ENCODE peak calls at places on chromosomes 12 and 14, in four cellular contexts. N is sigmoid colon, Y is breast epithelium, E is right lobe of liver. H is an unnamed sample.
A peak's percentile ranks its signal among the peaks of the same experiment; 100 is the strongest.

GRCh38 chr14:87492556-87492955 is 500.4 kb downstream of the GALC start:
- DNase-seq in E (no peak), Y (no peak), N (no peak), H (no peak)

GRCh38 chr12:76069339-76069738 is 15.1 kb downstream of the NAP1L1 start:
- DNase-seq in Y (no peak), E (no peak), N (no peak), H (no peak)

GRCh38 chr14:104202259-104203070 is 64.1 kb downstream of the KIF26A start:
- DNase-seq in N (no peak), E (no peak), Y (no peak), H (peak; percentile 75)

GRCh38 chr12:132560831-132561783 is 49.3 kb downstream of the LRCOL1 start:
- DNase-seq in Y (no peak), N (no peak), E (no peak), H (no peak)

GRCh38 chr14:31292962-31293616 is 85.5 kb upstream of the HECTD1 start:
- DNase-seq in Y (no peak), E (no peak), N (no peak), H (no peak)

GRCh38 chr12:15168279-15168678 is 52.9 kb downstream of the RERG start:
- DNase-seq in E (no peak), N (no peak), Y (no peak), H (no peak)

GRCh38 chr14:25220514-25220913 is 170.6 kb upstream of the STXBP6 start:
- DNase-seq in E (no peak), N (no peak), Y (no peak), H (no peak)

GRCh38 chr12:106840217-106840616 is 65.7 kb downstream of the RIC8B start:
- DNase-seq in Y (no peak), N (no peak), E (no peak), H (no peak)

GRCh38 chr12:84463756-84464495 is 448.7 kb downstream of the SLC6A15 start:
- DNase-seq in E (no peak), Y (no peak), N (no peak), H (no peak)

GRCh38 chr14:54086780-54087179 is 130.2 kb upstream of the BMP4 start:
- DNase-seq in Y (no peak), N (peak; percentile 80), E (no peak), H (no peak)

GRCh38 chr14:50778757-50779483 is 52.0 kb downstream of the NIN start:
- DNase-seq in E (no peak), Y (no peak), N (no peak), H (no peak)

GRCh38 chr12:60014441-60014840 is 418.6 kb downstream of the SLC16A7 start:
- DNase-seq in N (no peak), E (no peak), Y (no peak), H (no peak)

GRCh38 chr14:64706119-64706465 is 1.9 kb downstream of the PLEKHG3 start:
- DNase-seq in N (peak; percentile 62), E (no peak), Y (no peak), H (no peak)

GRCh38 chr12:5718073-5718472 is 227.0 kb downstream of the ANO2 start:
- DNase-seq in N (no peak), Y (no peak), E (no peak), H (no peak)

GRCh38 chr12:130080205-130080604 is 82.1 kb upstream of the FZD10 start:
- DNase-seq in N (no peak), E (no peak), Y (no peak), H (no peak)

GRCh38 chr12:45168976-45169375 is 46.9 kb upstream of the ANO6 start:
- DNase-seq in Y (no peak), N (no peak), E (no peak), H (no peak)

GRCh38 chr14:59107819-59108218 is 80.6 kb upstream of the DAAM1 start:
- DNase-seq in Y (no peak), N (no peak), E (no peak), H (no peak)

GRCh38 chr12:26614217-26614616 is 218.8 kb downstream of the ITPR2 start:
- DNase-seq in N (no peak), Y (no peak), E (no peak), H (no peak)

GRCh38 chr12:110104188-110104969 is 19.8 kb upstream of the IFT81 start:
- DNase-seq in N (peak; percentile 66), E (no peak), Y (no peak), H (no peak)

GRCh38 chr12:95637010-95637409 is 85.7 kb upstream of the USP44 start:
- DNase-seq in N (no peak), E (no peak), Y (no peak), H (no peak)

GRCh38 chr12:99758997-99759396 is 111.4 kb downstream of the GARIN6 start:
- DNase-seq in E (no peak), N (no peak), Y (no peak), H (no peak)

GRCh38 chr14:95518045-95518751 is 1.7 kb upstream of the SYNE3 start:
- DNase-seq in E (no peak), N (no peak), Y (no peak), H (no peak)

GRCh38 chr12:127729381-127729780 is 537.6 kb upstream of the TMEM132C start:
- DNase-seq in Y (no peak), N (no peak), E (no peak), H (no peak)

GRCh38 chr12:46752396-46752795 is 73.4 kb downstream of the SLC38A4 start:
- DNase-seq in E (no peak), Y (no peak), N (no peak), H (no peak)

GRCh38 chr12:55703976-55704761 is 3.5 kb downstream of the ITGA7 start:
- DNase-seq in N (peak; percentile 72), Y (no peak), E (no peak), H (no peak)

GRCh38 chr14:54493293-54493692 is 4.5 kb upstream of the GMFB start:
- DNase-seq in Y (no peak), E (no peak), N (no peak), H (no peak)

GRCh38 chr12:104372048-104372720 is 68.6 kb downstream of the EID3 start:
- DNase-seq in Y (no peak), N (no peak), E (no peak), H (no peak)

GRCh38 chr12:105482976-105483375 is 152.5 kb downstream of the C12orf75 start:
- DNase-seq in E (no peak), Y (no peak), N (no peak), H (no peak)

DNA sequence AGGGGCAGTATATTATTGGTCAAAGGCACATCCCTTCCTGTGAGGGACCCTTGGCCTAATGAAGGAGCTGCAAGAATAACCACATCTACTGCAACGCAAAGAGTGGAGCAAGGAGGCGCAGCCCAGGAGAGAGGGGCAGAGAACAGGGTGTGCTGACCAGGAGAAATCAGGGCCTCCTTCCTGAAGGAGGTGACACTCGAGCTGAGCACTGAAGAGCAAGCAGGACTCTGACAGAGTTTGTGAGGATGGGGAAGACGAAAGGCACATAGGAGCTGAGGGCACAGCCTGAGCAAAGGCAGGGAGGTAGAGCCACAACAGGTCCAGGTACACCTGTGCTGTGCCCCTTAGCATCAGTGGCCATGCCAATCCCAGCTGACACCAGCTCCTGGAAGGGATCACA is 60.6 kb downstream of the CCDC85C start:
- DNase-seq in N (no peak), E (no peak), Y (no peak), H (no peak)
- TF ChIP-seq CTCF in N (no peak), E (no peak), Y (no peak), H (no peak)

GRCh38 chr14:68514611-68515194 is 278.2 kb downstream of the ZFP36L1 start:
- DNase-seq in E (no peak), Y (no peak), N (no peak), H (no peak)
- H3K4me1 ChIP-seq in E (peaks cover 11% of the 10 kb centered on the region), Y (peaks cover 42% of the 10 kb centered on the region), N (peaks cover 85% of the 10 kb centered on the region), H (peaks cover 48% of the 10 kb centered on the region)

GRCh38 chr12:8950702-8951478 is 1.4 kb upstream of the M6PR start:
- DNase-seq in E (no peak), N (no peak), Y (no peak), H (no peak)
- TF ChIP-seq CTCF in E (no peak), N (peak; percentile 15), Y (no peak), H (no peak)

GRCh38 chr14:79836577-79836976 is 374.7 kb downstream of the DIO2 start:
- DNase-seq in Y (no peak), E (no peak), N (no peak), H (no peak)

GRCh38 chr14:79841433-79841832 is 369.9 kb downstream of the DIO2 start:
- DNase-seq in E (peak; percentile 47), Y (no peak), N (no peak), H (no peak)

GRCh38 chr14:79842270-79842669 is 369.0 kb downstream of the DIO2 start:
- DNase-seq in N (peak; percentile 65), Y (no peak), E (peak; percentile 48), H (peak; percentile 51)

GRCh38 chr14:79837699-79838098 is 373.6 kb downstream of the DIO2 start:
- DNase-seq in N (no peak), Y (no peak), E (no peak), H (no peak)

GRCh38 chr14:79840068-79840467 is 371.2 kb downstream of the DIO2 start:
- DNase-seq in Y (no peak), E (no peak), N (no peak), H (no peak)
- H3K4me1 ChIP-seq in Y (no peaks in the 10 kb centered on the region), E (peaks cover 25% of the 10 kb centered on the region), N (peaks cover 28% of the 10 kb centered on the region), H (peaks cover 6% of the 10 kb centered on the region)

GRCh38 chr14:29273513-29273912 is 506.9 kb downstream of the FOXG1 start:
- DNase-seq in E (no peak), N (no peak), Y (no peak), H (no peak)
- TF ChIP-seq CTCF in E (no peak), N (no peak), Y (no peak), H (no peak)

DNA sequence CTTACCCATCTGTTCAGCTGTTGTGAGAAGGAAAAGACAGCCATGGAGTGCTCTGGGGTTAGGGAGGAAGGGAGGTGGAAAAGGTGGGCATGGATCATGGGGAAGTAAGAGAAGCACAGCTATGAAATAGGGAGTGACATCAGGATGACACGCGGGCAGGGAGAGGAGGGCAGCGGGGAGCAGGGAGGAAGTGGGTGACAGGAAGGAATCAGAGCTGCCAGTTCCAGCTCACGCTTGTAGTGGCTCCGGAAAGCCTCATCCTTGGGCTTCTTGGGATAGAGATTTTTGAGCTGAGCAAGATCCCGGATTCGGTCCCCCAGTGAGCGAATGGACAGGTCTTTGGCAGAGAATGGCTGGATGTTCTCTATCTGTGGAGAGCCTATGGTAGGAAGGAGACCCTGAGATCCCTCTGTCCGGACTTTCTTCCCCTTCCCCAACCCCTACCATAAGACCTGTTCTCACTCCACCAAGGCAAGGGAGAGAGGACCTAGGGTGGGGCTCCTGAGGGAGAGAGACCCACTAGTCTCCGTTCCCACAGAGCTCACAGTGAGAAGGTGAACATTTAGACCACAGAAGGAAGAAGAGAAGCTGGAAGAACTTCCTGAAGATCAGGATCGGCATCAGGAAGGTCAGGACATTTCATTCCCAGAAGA is 10.3 kb downstream of the NAB2 start:
- DNase-seq in N (no peak), Y (no peak), E (no peak), H (no peak)
- H3K4me1 ChIP-seq in N (peaks cover 15% of the 10 kb centered on the region), Y (peaks cover 4% of the 10 kb centered on the region), E (peaks cover 29% of the 10 kb centered on the region), H (no peaks in the 10 kb centered on the region)

H was measured in pancreas.